ENCODE peak calls at places on chromosomes 6 and 20, in ten cellular contexts. W is stomach; L is left ventricle myocardium inferior; M is AG09309; P is GM20000; U is foreskin fibroblast; S is CD8-positive, alpha-beta T cell; Z is psoas muscle; G is heart right ventricle; Q is pancreas. D is an unnamed sample.

GRCh38 chr20:51732454-51732791 is 35.8 kb downstream of the ATP9A start:
- DNase-seq in W (no peak), L (no peak), M (no peak), P (no peak), U (peak; percentile 12), S (no peak), Z (no peak), G (no peak), Q (no peak), D (no peak)

GRCh38 chr6:148451690-148452089 is 109.1 kb downstream of the SASH1 start:
- DNase-seq in W (no peak), L (no peak), M (no peak), P (no peak), U (no peak), S (no peak), Z (no peak), G (peak; percentile 42), Q (no peak), D (no peak)

GRCh38 chr6:135722679-135723078 is 128.8 kb upstream of the PDE7B start:
- DNase-seq in W (peak; percentile 35), L (no peak), M (peak; percentile 52), P (no peak), U (peak; percentile 79), S (no peak), Z (no peak), G (no peak), Q (peak; percentile 36), D (no peak)

GRCh38 chr6:138115877-138116660 is 8.8 kb upstream of the PERP start:
- DNase-seq in W (peak; percentile 64), L (no peak), M (peak; percentile 40), P (peak; percentile 68), U (peak; percentile 51), S (peak; percentile 44), Z (peak; percentile 26), G (peak; percentile 34), Q (peak; percentile 47), D (no peak)

GRCh38 chr6:118580585-118581419 is 32.7 kb downstream of the PLN start:
- DNase-seq in W (no peak), L (no peak), M (peak; percentile 76), P (peak; percentile 12), U (peak; percentile 61), S (peak; percentile 21), Z (peak; percentile 64), G (no peak), Q (peak; percentile 41), D (no peak)

GRCh38 chr6:113997106-113997505 is 26.2 kb upstream of the HDAC2 start:
- DNase-seq in W (no peak), L (no peak), M (peak; percentile 65), P (no peak), U (peak; percentile 70), S (no peak), Z (no peak), G (no peak), Q (no peak), D (no peak)

GRCh38 chr20:62439218-62439617 is 11.9 kb upstream of the RBBP8NL start:
- DNase-seq in W (no peak), L (no peak), M (no peak), P (peak; percentile 51), U (no peak), S (no peak), Z (no peak), G (no peak), Q (no peak), D (no peak)

GRCh38 chr20:17498181-17498580 is 33.0 kb downstream of the BFSP1 start:
- DNase-seq in W (no peak), L (no peak), M (no peak), P (no peak), U (peak; percentile 13), S (no peak), Z (no peak), G (no peak), Q (no peak), D (peak; percentile 32)

GRCh38 chr6:33143113-33143760 is 49.0 kb downstream of the COL11A2 start:
- DNase-seq in W (no peak), L (no peak), M (no peak), P (no peak), U (no peak), S (no peak), Z (no peak), G (no peak), Q (no peak), D (no peak)

GRCh38 chr20:46435146-46435545 is 28.7 kb upstream of the ELMO2 start:
- DNase-seq in W (no peak), L (no peak), M (no peak), P (no peak), U (no peak), S (no peak), Z (no peak), G (no peak), Q (no peak), D (no peak)

GRCh38 chr6:1527098-1527497 is 82.6 kb upstream of the FOXC1 start:
- DNase-seq in W (no peak), L (peak; percentile 65), M (no peak), P (peak; percentile 49), U (peak; percentile 60), S (no peak), Z (peak; percentile 41), G (peak; percentile 35), Q (no peak), D (no peak)

GRCh38 chr6:43936476-43936875 is 166.5 kb downstream of the VEGFA start:
- DNase-seq in W (no peak), L (peak; percentile 8), M (no peak), P (no peak), U (no peak), S (no peak), Z (peak; percentile 42), G (no peak), Q (peak; percentile 6), D (no peak)

GRCh38 chr6:82568290-82568993 is 204.8 kb downstream of the TPBG start:
- DNase-seq in W (no peak), L (no peak), M (no peak), P (no peak), U (no peak), S (no peak), Z (no peak), G (no peak), Q (no peak), D (no peak)

DNA sequence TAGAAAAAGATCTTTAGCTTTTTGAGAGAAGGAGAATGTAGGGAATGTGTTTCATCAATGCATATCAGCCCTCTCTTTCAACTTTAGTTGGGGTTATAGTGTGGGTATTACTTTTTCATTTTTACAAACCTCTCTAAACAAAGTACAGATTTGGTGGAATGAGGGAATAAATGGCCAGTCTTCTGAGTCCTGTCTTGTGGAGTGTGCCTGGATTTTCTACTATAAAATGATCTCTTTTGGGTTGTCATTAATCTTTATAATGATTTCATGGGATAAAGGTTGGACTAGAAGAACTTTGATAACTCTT is 209.3 kb downstream of the RNF144B start:
- DNase-seq in W (no peak), L (no peak), M (no peak), P (no peak), U (no peak), S (no peak), Z (no peak), G (no peak), Q (no peak), D (no peak)
- TF ChIP-seq CTCF in W (no peak), L (peak; percentile 0), M (no peak), P (no peak), U (no peak), S (peak; percentile 61), Z (no peak), G (peak; percentile 15), Q (no peak), D (no peak)

GRCh38 chr6:14709900-14710299 is 536.0 kb upstream of the JARID2 start:
- DNase-seq in W (no peak), L (no peak), M (no peak), P (no peak), U (no peak), S (no peak), Z (no peak), G (no peak), Q (no peak), D (no peak)

GRCh38 chr6:14711704-14712397 is 534.0 kb upstream of the JARID2 start:
- DNase-seq in W (no peak), L (no peak), M (no peak), P (no peak), U (no peak), S (no peak), Z (no peak), G (no peak), Q (no peak), D (no peak)

GRCh38 chr6:14713008-14713452 is 532.8 kb upstream of the JARID2 start:
- DNase-seq in W (no peak), L (peak; percentile 52), M (peak; percentile 84), P (no peak), U (peak; percentile 98), S (no peak), Z (peak; percentile 65), G (peak; percentile 29), Q (no peak), D (peak; percentile 87)

GRCh38 chr6:14710421-14710820 is 535.4 kb upstream of the JARID2 start:
- DNase-seq in W (no peak), L (no peak), M (no peak), P (no peak), U (no peak), S (no peak), Z (no peak), G (no peak), Q (no peak), D (no peak)

GRCh38 chr6:14711056-14711703 is 534.7 kb upstream of the JARID2 start:
- DNase-seq in W (peak; percentile 44), L (no peak), M (peak; percentile 72), P (peak; percentile 68), U (peak; percentile 91), S (no peak), Z (no peak), G (no peak), Q (no peak), D (no peak)
- TF ChIP-seq CTCF in W (peak; percentile 35), L (peak; percentile 56), M (peak; percentile 88), P (peak; percentile 73), U (peak; percentile 86), S (peak; percentile 15), Z (peak; percentile 40), G (peak; percentile 60), Q (no peak), D (peak; percentile 43)

DNA sequence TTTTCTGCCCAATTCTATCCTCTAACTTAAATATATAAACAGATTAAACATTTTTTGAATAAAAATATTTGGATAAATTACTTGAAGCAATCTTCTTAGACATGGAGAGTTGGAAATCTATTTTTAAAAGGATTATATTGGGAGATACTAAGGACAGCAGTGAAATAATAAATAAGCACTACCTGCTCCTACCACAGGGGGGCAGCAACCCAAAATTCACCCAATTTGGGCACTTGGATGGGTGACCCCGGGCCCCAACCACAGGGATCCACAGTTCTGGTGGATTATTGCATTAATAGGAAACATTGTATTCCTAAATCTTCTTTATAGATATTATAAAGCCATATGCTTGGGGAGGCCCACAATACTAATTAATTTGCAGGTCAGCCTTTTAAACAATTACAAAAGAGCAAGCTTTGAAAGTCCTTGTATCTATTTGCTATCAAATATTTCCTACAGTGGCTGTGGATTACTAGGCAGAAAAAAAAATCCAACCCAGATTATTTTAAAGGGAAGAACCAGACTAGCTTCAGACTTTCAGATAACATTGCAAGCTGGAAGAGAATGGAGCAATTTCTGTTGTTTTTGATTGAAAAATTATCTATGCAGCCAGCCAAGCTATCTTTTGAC is 66.4 kb upstream of the PDE10A start:
- DNase-seq in W (peak; percentile 44), L (no peak), M (no peak), P (peak; percentile 75), U (no peak), S (no peak), Z (no peak), G (no peak), Q (peak; percentile 43), D (no peak)
- TF ChIP-seq CTCF in W (peak; percentile 79), L (peak; percentile 88), M (peak; percentile 44), P (peak; percentile 58), U (peak; percentile 35), S (peak; percentile 55), Z (peak; percentile 60), G (peak; percentile 88), Q (peak; percentile 66), D (peak; percentile 80)

GRCh38 chr6:11413112-11413687 is 124.3 kb upstream of the TMEM170B start:
- DNase-seq in W (no peak), L (no peak), M (no peak), P (no peak), U (no peak), S (no peak), Z (no peak), G (no peak), Q (no peak), D (no peak)
- TF ChIP-seq CTCF in W (no peak), L (peak; percentile 17), M (no peak), P (peak; percentile 6), U (no peak), S (no peak), Z (no peak), G (no peak), Q (no peak), D (peak; percentile 19)

D was measured in osteocyte.